ENCODE peak calls at places on chromosomes 16 and 17, in four cellular contexts. I is tibial artery, T is choroid plexus epithelial cell, B is lower leg skin. R is an unnamed sample.

GRCh38 chr17:44219636-44220210 is at the start of gene UBTF:
- DNase-seq in I (peak), T (peak), B (no peak), R (peak)

GRCh38 chr17:80616705-80617104 is 72.1 kb downstream of the RPTOR start:
- DNase-seq in I (no peak), T (no peak), B (no peak), R (no peak)

GRCh38 chr16:57096793-57097192 is 4.4 kb downstream of the CPNE2 start:
- DNase-seq in I (no peak), T (no peak), B (no peak), R (no peak)

GRCh38 chr16:56860226-56861020 is 4.6 kb upstream of the SLC12A3 start:
- DNase-seq in I (no peak), T (peak), B (no peak), R (no peak)

GRCh38 chr17:44587339-44587738 is 30.1 kb downstream of the FZD2 start:
- DNase-seq in I (peak), T (peak), B (no peak), R (peak)

GRCh38 chr16:1132431-1132830 is 20.5 kb upstream of the CACNA1H start:
- DNase-seq in I (no peak), T (no peak), B (no peak), R (no peak)

GRCh38 chr17:13601317-13601775 is 383 bp downstream of the HS3ST3A1 start:
- DNase-seq in I (no peak), T (no peak), B (no peak), R (no peak)

GRCh38 chr17:36008998-36009665 is 7.8 kb upstream of the CCL15 start:
- DNase-seq in I (no peak), T (peak), B (no peak), R (peak)

GRCh38 chr17:79761894-79762570 is 15.9 kb upstream of the CBX2 start:
- DNase-seq in I (no peak), T (no peak), B (no peak), R (no peak)

GRCh38 chr17:62179525-62180161 is 114.6 kb upstream of the MED13 start:
- DNase-seq in I (no peak), T (peak), B (no peak), R (peak)

GRCh38 chr17:43574348-43574747 is 28.2 kb upstream of the ETV4 start:
- DNase-seq in I (no peak), T (no peak), B (no peak), R (no peak)

GRCh38 chr17:3027786-3028532 is 35.4 kb downstream of the OR1D5 start:
- DNase-seq in I (peak), T (no peak), B (no peak), R (no peak)

GRCh38 chr17:32813021-32813420 is 63.9 kb downstream of the MYO1D start:
- DNase-seq in I (no peak), T (peak), B (no peak), R (peak)

GRCh38 chr17:42112552-42113176 is at the start of gene DHX58:
- DNase-seq in I (peak), T (peak), B (peak), R (peak)

GRCh38 chr17:55606431-55606830 is 95.2 kb upstream of the SMIM36 start:
- DNase-seq in I (no peak), T (peak), B (no peak), R (no peak)

GRCh38 chr17:36092228-36092627 is 2.3 kb upstream of the CCL3 start:
- DNase-seq in I (no peak), T (no peak), B (no peak), R (no peak)

GRCh38 chr17:61411944-61412859 is 12.6 kb downstream of the TBX2 start:
- DNase-seq in I (peak), T (peak), B (peak), R (peak)

GRCh38 chr16:85524630-85525463 is 88.3 kb upstream of the GSE1 start:
- DNase-seq in I (peak), T (peak), B (no peak), R (peak)

GRCh38 chr17:39669897-39670735 is 1.9 kb downstream of the PNMT start:
- DNase-seq in I (no peak), T (no peak), B (no peak), R (no peak)

GRCh38 chr17:39666601-39667261 is 1.5 kb upstream of the PNMT start:
- DNase-seq in I (peak), T (no peak), B (no peak), R (no peak)

GRCh38 chr17:39667262-39668140 is 752 bp upstream of the PNMT start:
- DNase-seq in I (no peak), T (no peak), B (no peak), R (no peak)

GRCh38 chr17:39666231-39666600 is 1.1 kb downstream of the TCAP start:
- DNase-seq in I (no peak), T (no peak), B (no peak), R (no peak)

GRCh38 chr17:39668141-39668924 is at the start of gene PNMT:
- DNase-seq in I (peak), T (peak), B (no peak), R (peak)
- TF ChIP-seq CTCF in I (peak), T (peak), B (no peak), R (peak)

DNA sequence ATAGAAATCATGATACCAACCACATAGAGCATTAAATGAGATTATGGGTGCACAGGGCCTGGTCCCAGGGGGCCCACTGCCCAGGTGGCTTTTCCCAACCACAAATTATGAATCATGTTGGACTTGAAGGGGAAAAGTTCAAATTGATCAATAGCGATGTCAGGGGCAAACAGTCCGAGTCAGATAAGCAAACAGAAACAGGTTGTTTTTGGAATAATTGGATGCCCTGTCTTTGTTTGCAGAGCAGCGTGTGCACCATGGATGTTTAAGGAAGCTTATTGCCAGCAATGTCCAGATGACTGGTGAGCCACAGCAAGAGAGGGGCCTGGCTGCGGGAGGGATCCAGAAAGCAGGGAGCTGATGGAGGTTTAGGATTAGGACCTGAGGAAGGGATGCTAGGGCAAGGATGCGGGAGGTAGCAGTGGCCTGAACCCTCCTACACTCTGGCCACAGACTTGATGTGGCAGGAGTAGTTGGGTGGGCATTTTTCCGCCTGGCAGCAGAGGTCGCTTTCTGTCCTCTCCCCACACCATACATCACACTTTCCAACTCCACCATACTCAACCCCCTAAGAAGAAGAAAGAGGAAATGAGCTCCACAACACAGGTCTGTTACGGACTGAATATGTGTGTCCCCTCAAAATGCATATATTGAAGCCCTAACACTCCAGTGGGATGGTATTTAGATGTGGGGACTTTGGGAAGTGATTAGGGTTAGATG is 266.4 kb upstream of the RPL38 start:
- DNase-seq in I (no peak), T (no peak), B (no peak), R (no peak)
- TF ChIP-seq CTCF in I (no peak), T (no peak), B (no peak), R (no peak)

DNA sequence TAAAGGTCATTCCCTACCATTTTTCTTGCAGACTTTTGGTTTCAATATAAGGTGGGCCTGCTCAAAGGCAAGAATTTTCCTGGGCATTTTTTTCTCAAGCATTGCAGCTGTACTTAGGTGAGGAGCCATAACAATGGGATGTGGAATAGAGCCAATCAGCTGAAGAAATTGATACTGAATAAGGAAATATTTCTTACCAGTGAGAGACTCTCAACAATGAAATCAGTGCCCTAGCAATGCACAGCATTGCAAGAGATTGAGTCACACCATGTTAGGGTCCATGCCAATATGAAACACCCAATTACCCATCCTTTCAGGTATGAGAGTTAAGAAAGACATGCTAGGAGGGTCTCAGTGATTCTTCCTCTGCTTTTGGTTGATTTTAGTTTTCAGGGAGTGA is 237.6 kb downstream of the SOX9 start:
- DNase-seq in I (no peak), T (peak), B (no peak), R (peak)
- TF ChIP-seq CTCF in I (no peak), T (no peak), B (no peak), R (no peak)

GRCh38 chr16:89184685-89185061 is 13.1 kb downstream of the CDH15 start:
- DNase-seq in I (no peak), T (no peak), B (no peak), R (no peak)

GRCh38 chr16:89189358-89190025 is 10.8 kb downstream of the SLC22A31 start:
- DNase-seq in I (no peak), T (no peak), B (no peak), R (no peak)

GRCh38 chr16:89188064-89188441 is 12.3 kb downstream of the SLC22A31 start:
- DNase-seq in I (no peak), T (no peak), B (no peak), R (no peak)

GRCh38 chr16:89185062-89185751 is 13.7 kb downstream of the CDH15 start:
- DNase-seq in I (no peak), T (no peak), B (no peak), R (no peak)

GRCh38 chr16:89187337-89188063 is 12.8 kb downstream of the SLC22A31 start:
- DNase-seq in I (no peak), T (peak), B (no peak), R (no peak)
- TF ChIP-seq CTCF in I (no peak), T (no peak), B (no peak), R (no peak)

DNA sequence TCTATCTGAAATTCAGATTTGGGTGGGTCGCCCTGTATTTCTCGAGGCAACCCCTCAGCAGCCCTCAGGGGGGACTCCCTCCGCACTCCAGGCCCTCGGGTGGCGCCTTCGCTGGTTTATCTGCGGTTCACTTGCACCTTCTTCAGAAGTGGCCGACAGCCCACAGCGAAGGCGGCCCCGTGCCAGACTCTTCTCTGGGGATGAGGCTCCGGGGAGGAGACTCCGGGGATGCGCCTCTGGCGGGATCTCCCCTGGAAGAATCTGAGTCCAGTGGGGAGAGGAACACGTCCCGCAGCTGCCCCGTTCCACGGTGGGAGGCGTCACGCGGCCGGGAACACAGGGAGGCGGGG is 63.9 kb upstream of the DNAJA2 start:
- DNase-seq in I (no peak), T (no peak), B (peak), R (no peak)
- TF ChIP-seq CTCF in I (no peak), T (no peak), B (no peak), R (no peak)

DNA sequence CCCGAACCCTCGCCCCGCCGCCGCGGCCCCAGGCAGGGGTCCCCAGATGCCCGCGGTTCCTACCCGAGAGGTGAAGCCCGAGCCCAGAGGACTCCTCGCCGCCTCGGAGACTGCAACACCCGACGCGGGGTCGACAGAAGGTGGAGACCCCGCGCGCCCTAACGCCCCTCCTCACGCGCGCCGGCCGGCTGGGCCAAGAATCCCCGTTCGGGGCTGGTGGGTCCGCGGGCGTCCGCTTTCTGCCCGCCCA is 515 bp downstream of the SUMO2 start:
- DNase-seq in I (no peak), T (no peak), B (no peak), R (no peak)
- TF ChIP-seq CTCF in I (no peak), T (no peak), B (no peak), R (no peak)

GRCh38 chr16:72024862-72025382 is 16.4 kb downstream of the DHODH start:
- DNase-seq in I (no peak), T (no peak), B (no peak), R (no peak)

GRCh38 chr16:72018470-72018869 is 9.9 kb downstream of the DHODH start:
- DNase-seq in I (no peak), T (no peak), B (no peak), R (no peak)

GRCh38 chr16:72025404-72026114 is 17.0 kb downstream of the DHODH start:
- DNase-seq in I (no peak), T (no peak), B (no peak), R (no peak)

GRCh38 chr16:72023962-72024361 is 15.4 kb downstream of the DHODH start:
- DNase-seq in I (no peak), T (no peak), B (no peak), R (no peak)

DNA sequence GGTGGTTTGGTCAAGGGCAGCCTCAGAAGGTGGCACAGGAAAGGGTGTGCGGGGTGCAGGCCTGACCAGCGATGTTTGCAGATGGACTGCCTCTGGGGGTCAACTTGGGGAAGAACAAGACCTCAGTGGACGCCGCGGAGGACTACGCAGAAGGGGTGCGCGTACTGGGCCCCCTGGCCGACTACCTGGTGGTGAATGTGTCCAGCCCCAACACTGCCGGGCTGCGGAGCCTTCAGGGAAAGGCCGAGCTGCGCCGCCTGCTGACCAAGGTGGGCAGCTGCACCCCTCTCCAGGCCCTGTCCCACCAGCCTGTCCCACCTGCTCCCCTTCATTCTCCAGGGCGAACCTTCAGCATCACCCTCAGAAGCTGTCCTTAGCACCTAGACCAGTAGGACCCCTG is 12.5 kb downstream of the DHODH start:
- DNase-seq in I (no peak), T (no peak), B (no peak), R (no peak)
- TF ChIP-seq CTCF in I (no peak), T (peak), B (no peak), R (no peak)

R was measured in MCF 10A.